ENCODE peak calls at places on chromosomes 12 and 14, in six cellular contexts. N is mesenchymal stem cell, Y is neuronal stem cell, Q is IMR-90, D is H9, C is trophoblast cell. A is an unnamed sample.
A peak's percentile ranks its signal among the peaks of the same experiment; 100 is the strongest.

GRCh38 chr14:32633930-32634329 is 304.7 kb upstream of the NPAS3 start:
- DNase-seq in N (no peak), Y (no peak), Q (no peak), D (no peak), C (no peak), A (no peak)

GRCh38 chr12:114676142-114676741 is 7.7 kb downstream of the TBX3 start:
- DNase-seq in N (no peak), Y (no peak), Q (no peak), D (peak; percentile 41), C (no peak), A (peak; percentile 53)

GRCh38 chr12:59383426-59383822 is 212.4 kb upstream of the SLC16A7 start:
- DNase-seq in N (peak; percentile 19), Y (no peak), Q (peak; percentile 64), D (no peak), C (no peak), A (no peak)

GRCh38 chr12:62632521-62632920 is 165.9 kb downstream of the MON2 start:
- DNase-seq in N (peak; percentile 25), Y (no peak), Q (no peak), D (peak; percentile 81), C (no peak), A (peak; percentile 59)

GRCh38 chr12:71469235-71469873 is 29.8 kb downstream of the LGR5 start:
- DNase-seq in N (peak; percentile 75), Y (peak; percentile 50), Q (peak; percentile 69), D (peak; percentile 54), C (peak; percentile 87), A (peak; percentile 70)

GRCh38 chr14:53828820-53829219 is 127.8 kb downstream of the BMP4 start:
- DNase-seq in N (no peak), Y (no peak), Q (no peak), D (no peak), C (no peak), A (peak; percentile 16)

GRCh38 chr12:110165540-110166159 is 41.5 kb downstream of the IFT81 start:
- DNase-seq in N (no peak), Y (no peak), Q (no peak), D (peak; percentile 45), C (peak; percentile 56), A (peak; percentile 81)

GRCh38 chr14:64786296-64787149 is 82.3 kb downstream of the PLEKHG3 start:
- DNase-seq in N (no peak), Y (no peak), Q (peak; percentile 56), D (no peak), C (no peak), A (no peak)

GRCh38 chr12:95480230-95480629 is 6.3 kb downstream of the METAP2 start:
- DNase-seq in N (no peak), Y (no peak), Q (peak; percentile 69), D (no peak), C (peak; percentile 38), A (no peak)

GRCh38 chr14:72513994-72514659 is 379.8 kb downstream of the DPF3 start:
- DNase-seq in N (peak; percentile 65), Y (no peak), Q (peak; percentile 73), D (peak; percentile 43), C (peak; percentile 33), A (peak; percentile 46)

GRCh38 chr14:72369106-72369505 is 436.9 kb downstream of the RGS6 start:
- DNase-seq in N (no peak), Y (no peak), Q (no peak), D (no peak), C (no peak), A (no peak)

GRCh38 chr14:69715725-69716482 is 51.0 kb upstream of the SRSF5 start:
- DNase-seq in N (no peak), Y (no peak), Q (peak; percentile 70), D (no peak), C (peak; percentile 18), A (no peak)

GRCh38 chr12:106647793-106648514 is 65.2 kb downstream of the RFX4 start:
- DNase-seq in N (no peak), Y (no peak), Q (no peak), D (no peak), C (no peak), A (no peak)

GRCh38 chr12:1377117-1377516 is 217.3 kb downstream of the FBXL14 start:
- DNase-seq in N (no peak), Y (no peak), Q (no peak), D (no peak), C (no peak), A (no peak)

GRCh38 chr14:103552011-103552797 is 10.3 kb downstream of the BAG5 start:
- DNase-seq in N (no peak), Y (no peak), Q (peak; percentile 49), D (no peak), C (peak; percentile 72), A (no peak)

GRCh38 chr14:44803239-44803905 is 158.4 kb downstream of the KLHL28 start:
- DNase-seq in N (peak; percentile 73), Y (peak; percentile 52), Q (peak; percentile 64), D (no peak), C (peak; percentile 81), A (peak; percentile 74)

GRCh38 chr12:50924131-50924438 is 28.3 kb upstream of the HIGD1C start:
- DNase-seq in N (no peak), Y (no peak), Q (no peak), D (peak; percentile 37), C (no peak), A (no peak)

GRCh38 chr12:103542078-103542477 is 45.0 kb upstream of the STAB2 start:
- DNase-seq in N (no peak), Y (no peak), Q (no peak), D (no peak), C (peak; percentile 77), A (no peak)

GRCh38 chr12:22978962-22979361 is 354.0 kb downstream of the ETNK1 start:
- DNase-seq in N (peak; percentile 47), Y (no peak), Q (peak; percentile 95), D (no peak), C (peak; percentile 21), A (no peak)

GRCh38 chr14:54189358-54190354 is 207.2 kb upstream of the CDKN3 start:
- DNase-seq in N (peak; percentile 72), Y (no peak), Q (peak; percentile 83), D (no peak), C (no peak), A (peak; percentile 35)

GRCh38 chr12:78559441-78559840 is 305.1 kb upstream of the SYT1 start:
- DNase-seq in N (no peak), Y (no peak), Q (peak; percentile 6), D (no peak), C (no peak), A (no peak)

GRCh38 chr14:49497725-49498348 is 88.3 kb downstream of the RPS29 start:
- DNase-seq in N (peak; percentile 70), Y (peak; percentile 70), Q (peak; percentile 74), D (no peak), C (peak; percentile 94), A (peak; percentile 84)

GRCh38 chr14:105063041-105063440 is 2.2 kb downstream of the GPR132 start:
- DNase-seq in N (no peak), Y (no peak), Q (no peak), D (no peak), C (no peak), A (no peak)

DNA sequence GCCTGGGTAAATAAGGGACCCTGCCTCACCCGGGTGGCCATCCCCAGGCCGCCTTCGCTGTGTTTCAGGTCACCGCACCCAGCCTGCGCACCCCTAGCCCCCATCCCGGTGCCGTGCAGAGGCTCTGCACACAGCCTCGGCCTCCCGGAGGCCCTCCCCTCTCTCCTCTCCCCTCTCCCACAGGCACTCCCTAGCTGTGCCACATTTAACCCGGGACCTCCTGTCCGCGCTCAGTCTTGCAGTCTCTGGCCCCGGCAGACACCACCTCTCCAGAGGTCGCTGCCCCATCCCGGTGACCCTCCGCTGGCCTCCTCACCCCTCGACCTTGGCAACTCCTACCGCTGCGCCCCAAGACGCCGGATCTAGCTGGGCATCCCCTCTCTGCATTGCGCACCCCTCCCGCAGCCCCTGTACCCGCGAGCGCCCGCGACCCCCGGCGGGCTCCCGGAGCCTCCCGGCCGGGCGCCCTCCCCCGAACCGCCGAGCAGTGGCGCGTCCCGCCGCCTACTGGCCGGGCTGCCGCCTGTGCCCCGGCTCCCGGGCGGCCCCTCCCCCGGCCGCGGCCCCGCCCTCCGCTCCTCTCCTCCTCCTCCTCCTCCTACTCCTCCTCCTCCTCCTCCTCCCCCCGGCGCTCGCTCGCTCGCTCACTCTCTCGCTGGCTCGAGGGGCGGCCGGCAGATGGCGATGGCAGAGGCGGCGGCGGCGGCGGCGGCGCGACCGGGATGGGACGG is 120.7 kb downstream of the AACS start:
- DNase-seq in N (peak; percentile 67), Y (peak; percentile 88), Q (peak; percentile 44), D (peak; percentile 96), C (peak; percentile 52), A (peak; percentile 93)
- H2BK120ac ChIP-seq in N (no peak within 1 kb of the TSS), Y (peak within 1 kb of the TSS; percentile 98), Q (no peak within 1 kb of the TSS), D (no peak within 1 kb of the TSS), C (no peak within 1 kb of the TSS), A (no peak within 1 kb of the TSS)

DNA sequence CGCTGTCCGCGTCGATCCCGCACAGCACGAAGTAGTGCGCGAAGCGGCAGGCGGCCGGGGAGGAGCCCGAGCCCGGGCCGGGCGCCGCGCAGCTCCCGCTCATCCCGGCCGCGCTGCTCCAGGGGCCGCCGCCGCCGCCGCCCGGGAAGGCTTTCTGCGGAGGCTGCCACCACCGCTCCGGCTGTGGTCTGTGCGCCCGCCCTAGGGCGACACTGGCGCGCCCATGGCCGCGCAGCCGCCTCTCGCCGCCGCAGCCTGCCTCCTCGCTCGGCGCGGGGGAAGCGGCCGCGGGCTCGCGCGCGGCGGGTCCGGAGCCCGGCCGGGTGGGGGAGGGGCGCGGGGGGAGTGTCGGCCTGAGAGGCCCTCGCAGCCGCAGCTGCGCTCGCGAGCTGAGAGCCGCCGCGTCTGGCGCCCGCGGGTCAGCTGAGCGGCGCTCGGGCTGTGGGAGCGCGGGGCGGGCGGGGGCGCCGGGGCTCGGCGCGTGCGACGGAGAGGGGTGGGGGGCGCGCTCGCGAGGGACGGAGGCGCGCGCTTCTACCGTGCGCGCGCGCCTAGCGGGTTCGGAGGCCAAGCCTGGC is at the start of gene DENND5B:
- DNase-seq in N (peak; percentile 75), Y (peak; percentile 71), Q (peak; percentile 61), D (peak; percentile 65), C (peak; percentile 70), A (peak; percentile 70)
- H3K18ac ChIP-seq in N (peak within 1 kb of the TSS; percentile 96), Y (peak within 1 kb of the TSS; percentile 99), Q (peak within 1 kb of the TSS; percentile 63), D (peak within 1 kb of the TSS; percentile 20), C (peak within 1 kb of the TSS; percentile 100), A (peak within 1 kb of the TSS; percentile 95)

DNA sequence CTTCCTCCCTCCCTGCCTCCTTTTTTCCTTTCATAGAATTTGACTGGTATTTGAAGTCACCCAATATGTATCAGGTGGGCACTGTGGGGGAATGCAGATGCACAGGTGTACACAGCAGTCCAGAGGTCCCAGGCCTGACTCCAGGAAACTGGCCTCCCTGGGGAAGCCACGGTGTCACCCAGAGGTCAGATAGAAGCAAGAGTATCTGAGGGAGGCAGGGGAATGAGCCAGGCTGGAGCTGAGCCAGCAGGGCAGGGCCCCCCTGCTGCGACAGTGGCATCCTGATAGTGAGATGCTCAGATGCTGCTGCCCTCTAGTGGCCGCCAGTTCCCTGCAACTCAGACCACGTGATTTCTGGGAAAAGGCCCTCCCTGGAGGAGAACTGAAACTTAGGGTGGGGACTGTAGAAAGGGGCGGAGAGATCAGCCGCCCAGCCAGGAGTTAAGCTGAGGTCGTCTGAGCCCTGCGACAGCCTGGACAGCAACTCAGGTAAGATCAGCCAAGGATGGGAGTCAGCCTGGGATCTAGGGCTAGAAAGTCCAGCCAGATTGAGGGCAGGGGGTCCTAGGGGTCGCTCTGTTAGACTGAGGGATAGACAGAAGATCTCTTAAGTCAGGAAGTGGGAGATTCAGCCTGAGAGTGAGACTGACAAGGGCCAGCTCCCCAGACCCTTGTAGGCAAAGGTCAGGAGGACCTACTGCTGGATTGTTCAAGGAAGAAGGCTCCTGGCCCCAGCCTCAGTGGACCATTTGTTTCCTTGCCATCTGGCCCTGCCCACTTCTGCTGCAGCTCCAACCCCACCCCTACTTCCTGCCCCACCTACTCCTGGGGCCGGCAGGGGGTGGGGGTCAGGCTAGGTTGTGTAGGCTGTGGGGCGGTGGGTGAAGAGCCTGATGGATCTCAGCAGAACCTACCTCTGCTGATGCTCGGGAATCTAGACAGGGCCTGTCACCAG is at the start of gene IRF9:
- DNase-seq in N (peak; percentile 95), Y (peak; percentile 97), Q (peak; percentile 91), D (peak; percentile 97), C (peak; percentile 100), A (peak; percentile 98)
- H3K27ac ChIP-seq in N (peak within 1 kb of the TSS; percentile 76), Y (peak within 1 kb of the TSS; percentile 70), Q (peak within 1 kb of the TSS; percentile 78), D (no peak within 1 kb of the TSS), C (peak within 1 kb of the TSS; percentile 31), A (no peak within 1 kb of the TSS)

GRCh38 chr14:97415907-97416306 is 618.7 kb downstream of the VRK1 start:
- DNase-seq in N (no peak), Y (no peak), Q (no peak), D (no peak), C (no peak), A (no peak)
- H2BK120ac ChIP-seq in N (no peak overlapping the region), Y (no peak overlapping the region), Q (no peak overlapping the region), D (no peak overlapping the region), C (no peak overlapping the region), A (no peak overlapping the region)